ENCODE peak calls at places on chromosomes 6 and 20, in eight cellular contexts. One of them, this sample, is unnamed.

GRCh38 chr20:41453006-41453950 is 86.7 kb upstream of the EMILIN3 start:
- DNase-seq in Panc1: no peak
- DNase-seq in MCF 10A: no peak
- DNase-seq in mammary epithelial cell: no peak
- DNase-seq in neural crest cell: no peak
- DNase-seq in SK-N-SH: no peak
- DNase-seq in foreskin fibroblast: no peak
- DNase-seq in Peyer's patch: no peak
- DNase-seq in this sample: no peak

GRCh38 chr6:34795836-34796425 is 4.0 kb downstream of the BLTP3A start:
- DNase-seq in Panc1: no peak
- DNase-seq in MCF 10A: peak; percentile 20
- DNase-seq in mammary epithelial cell: no peak
- DNase-seq in neural crest cell: no peak
- DNase-seq in SK-N-SH: no peak
- DNase-seq in foreskin fibroblast: peak; percentile 20
- DNase-seq in Peyer's patch: no peak
- DNase-seq in this sample: no peak

GRCh38 chr20:46312075-46312944 is 4.0 kb upstream of the CDH22 start:
- DNase-seq in Panc1: no peak
- DNase-seq in MCF 10A: no peak
- DNase-seq in mammary epithelial cell: no peak
- DNase-seq in neural crest cell: peak; percentile 60
- DNase-seq in SK-N-SH: peak; percentile 87
- DNase-seq in foreskin fibroblast: no peak
- DNase-seq in Peyer's patch: no peak
- DNase-seq in this sample: no peak

GRCh38 chr20:5714261-5715041 is 35.8 kb upstream of the SHLD1 start:
- DNase-seq in Panc1: no peak
- DNase-seq in MCF 10A: no peak
- DNase-seq in mammary epithelial cell: peak; percentile 88
- DNase-seq in neural crest cell: no peak
- DNase-seq in SK-N-SH: no peak
- DNase-seq in foreskin fibroblast: no peak
- DNase-seq in Peyer's patch: peak; percentile 62
- DNase-seq in this sample: no peak

GRCh38 chr6:51398064-51398740 is 579.5 kb downstream of the TFAP2B start:
- DNase-seq in Panc1: peak; percentile 18
- DNase-seq in MCF 10A: peak; percentile 70
- DNase-seq in mammary epithelial cell: peak; percentile 43
- DNase-seq in neural crest cell: no peak
- DNase-seq in SK-N-SH: no peak
- DNase-seq in foreskin fibroblast: no peak
- DNase-seq in Peyer's patch: no peak
- DNase-seq in this sample: no peak

GRCh38 chr6:28209753-28210535 is 15.1 kb upstream of the ZSCAN9 start:
- DNase-seq in Panc1: no peak
- DNase-seq in MCF 10A: no peak
- DNase-seq in mammary epithelial cell: no peak
- DNase-seq in neural crest cell: no peak
- DNase-seq in SK-N-SH: no peak
- DNase-seq in foreskin fibroblast: no peak
- DNase-seq in Peyer's patch: no peak
- DNase-seq in this sample: no peak

GRCh38 chr6:135228486-135228885 is 47.4 kb downstream of the MYB start:
- DNase-seq in Panc1: no peak
- DNase-seq in MCF 10A: no peak
- DNase-seq in mammary epithelial cell: no peak
- DNase-seq in neural crest cell: no peak
- DNase-seq in SK-N-SH: no peak
- DNase-seq in foreskin fibroblast: no peak
- DNase-seq in Peyer's patch: no peak
- DNase-seq in this sample: no peak

GRCh38 chr6:131116321-131116720 is 18.9 kb upstream of the AKAP7 start:
- DNase-seq in Panc1: no peak
- DNase-seq in MCF 10A: no peak
- DNase-seq in mammary epithelial cell: no peak
- DNase-seq in neural crest cell: no peak
- DNase-seq in SK-N-SH: no peak
- DNase-seq in foreskin fibroblast: no peak
- DNase-seq in Peyer's patch: no peak
- DNase-seq in this sample: no peak

GRCh38 chr6:7143161-7143974 is 35.6 kb downstream of the RREB1 start:
- DNase-seq in Panc1: no peak
- DNase-seq in MCF 10A: no peak
- DNase-seq in mammary epithelial cell: no peak
- DNase-seq in neural crest cell: peak; percentile 35
- DNase-seq in SK-N-SH: no peak
- DNase-seq in foreskin fibroblast: no peak
- DNase-seq in Peyer's patch: no peak
- DNase-seq in this sample: no peak

GRCh38 chr6:119333707-119334295 is 15.8 kb downstream of the MAN1A1 start:
- DNase-seq in Panc1: no peak
- DNase-seq in MCF 10A: peak; percentile 44
- DNase-seq in mammary epithelial cell: peak; percentile 20
- DNase-seq in neural crest cell: no peak
- DNase-seq in SK-N-SH: peak; percentile 22
- DNase-seq in foreskin fibroblast: no peak
- DNase-seq in Peyer's patch: no peak
- DNase-seq in this sample: no peak

GRCh38 chr20:31664696-31665354 is 27.1 kb downstream of the COX4I2 start:
- DNase-seq in Panc1: no peak
- DNase-seq in MCF 10A: no peak
- DNase-seq in mammary epithelial cell: no peak
- DNase-seq in neural crest cell: no peak
- DNase-seq in SK-N-SH: no peak
- DNase-seq in foreskin fibroblast: no peak
- DNase-seq in Peyer's patch: no peak
- DNase-seq in this sample: no peak

GRCh38 chr6:88166493-88166900 is 350 bp upstream of the CNR1 start:
- DNase-seq in Panc1: no peak
- DNase-seq in MCF 10A: no peak
- DNase-seq in mammary epithelial cell: no peak
- DNase-seq in neural crest cell: peak; percentile 28
- DNase-seq in SK-N-SH: peak; percentile 73
- DNase-seq in foreskin fibroblast: no peak
- DNase-seq in Peyer's patch: peak; percentile 59
- DNase-seq in this sample: no peak

GRCh38 chr6:121733216-121733615 is 297.8 kb downstream of the GJA1 start:
- DNase-seq in Panc1: no peak
- DNase-seq in MCF 10A: no peak
- DNase-seq in mammary epithelial cell: no peak
- DNase-seq in neural crest cell: no peak
- DNase-seq in SK-N-SH: no peak
- DNase-seq in foreskin fibroblast: peak; percentile 8
- DNase-seq in Peyer's patch: no peak
- DNase-seq in this sample: no peak

DNA sequence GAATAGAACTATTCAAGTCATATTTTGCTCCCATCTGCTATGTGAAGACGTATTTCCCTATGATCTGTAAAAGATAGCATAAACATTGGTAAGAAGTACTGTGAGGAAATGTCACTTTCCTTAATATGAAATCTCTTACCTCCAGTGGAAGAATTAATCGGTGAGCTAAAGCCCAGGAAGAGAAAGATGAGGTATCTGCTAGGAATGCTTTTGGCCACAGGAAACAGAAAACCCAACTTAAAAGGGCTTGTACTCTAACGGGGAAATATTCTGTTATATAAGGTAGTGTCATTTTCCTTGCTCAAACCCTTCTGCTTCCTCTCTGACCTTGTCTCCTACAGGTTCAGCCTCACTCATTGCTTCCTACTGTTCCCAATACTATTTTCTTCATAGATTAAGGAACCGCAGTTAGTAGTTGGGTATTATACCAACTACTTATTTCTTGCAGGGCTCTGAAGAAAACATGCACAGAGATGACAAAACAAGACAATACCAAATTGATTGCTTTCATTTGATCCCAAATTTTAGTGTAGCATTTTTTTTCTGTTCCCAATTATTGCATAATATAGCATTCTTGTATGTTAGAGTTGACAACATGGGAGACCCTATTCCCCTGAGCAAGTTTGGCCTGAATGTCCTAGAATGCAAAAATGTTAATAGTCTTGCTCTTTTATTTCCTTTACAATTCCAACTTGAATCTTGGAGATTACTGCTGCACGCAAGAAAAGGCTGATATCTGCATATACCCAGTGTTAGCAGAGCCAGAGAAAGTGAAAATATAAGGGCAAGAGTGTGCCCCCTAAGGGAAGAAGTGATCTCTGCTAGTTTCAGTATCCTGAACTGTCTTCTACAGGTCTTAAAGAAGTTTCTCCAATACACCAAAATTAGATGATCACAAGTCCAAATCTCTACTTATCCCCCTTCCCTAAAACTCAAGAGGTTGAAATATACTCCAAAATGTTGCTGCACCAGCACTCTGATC is 65.3 kb downstream of the AFG1L start:
- DNase-seq in Panc1: no peak
- DNase-seq in MCF 10A: no peak
- DNase-seq in mammary epithelial cell: peak; percentile 4
- DNase-seq in neural crest cell: no peak
- DNase-seq in SK-N-SH: no peak
- DNase-seq in foreskin fibroblast: no peak
- DNase-seq in Peyer's patch: no peak
- DNase-seq in this sample: no peak
- TF ChIP-seq CTCF in Panc1: peak; percentile 32
- TF ChIP-seq CTCF in MCF 10A: no peak
- TF ChIP-seq CTCF in mammary epithelial cell: no peak
- TF ChIP-seq CTCF in neural crest cell: no peak
- TF ChIP-seq CTCF in SK-N-SH: peak; percentile 18
- TF ChIP-seq CTCF in foreskin fibroblast: peak; percentile 11
- TF ChIP-seq CTCF in Peyer's patch: no peak
- TF ChIP-seq CTCF in this sample: no peak

DNA sequence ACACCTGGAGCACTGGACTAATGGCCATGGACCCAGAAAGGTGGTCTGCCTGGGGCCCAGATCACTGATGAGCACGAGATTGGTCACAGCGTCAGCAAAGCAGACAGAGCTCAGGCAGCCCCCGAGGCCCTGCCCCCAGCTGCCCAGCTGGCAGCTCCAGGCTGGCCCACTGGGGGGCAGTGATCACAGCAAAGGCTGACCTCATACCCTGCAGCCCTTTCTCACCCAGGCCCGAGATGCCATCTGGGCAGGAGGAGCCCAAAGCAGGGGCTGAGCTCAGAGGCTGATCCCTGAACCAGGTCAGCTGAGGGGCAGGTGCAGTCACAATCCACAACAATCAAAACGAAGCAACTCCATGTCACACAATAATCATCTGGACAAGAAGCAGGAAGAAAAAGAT is 4.1 kb downstream of the MAP1LC3A start:
- DNase-seq in Panc1: no peak
- DNase-seq in MCF 10A: no peak
- DNase-seq in mammary epithelial cell: no peak
- DNase-seq in neural crest cell: no peak
- DNase-seq in SK-N-SH: peak; percentile 78
- DNase-seq in foreskin fibroblast: no peak
- DNase-seq in Peyer's patch: no peak
- DNase-seq in this sample: no peak
- TF ChIP-seq CTCF in Panc1: no peak
- TF ChIP-seq CTCF in MCF 10A: no peak
- TF ChIP-seq CTCF in mammary epithelial cell: peak; percentile 22
- TF ChIP-seq CTCF in neural crest cell: peak; percentile 59
- TF ChIP-seq CTCF in SK-N-SH: peak; percentile 57
- TF ChIP-seq CTCF in foreskin fibroblast: peak; percentile 33
- TF ChIP-seq CTCF in Peyer's patch: no peak
- TF ChIP-seq CTCF in this sample: peak; percentile 50

GRCh38 chr6:157982580-157983438 is 1.1 kb downstream of the SYNJ2 start:
- DNase-seq in Panc1: no peak
- DNase-seq in MCF 10A: peak; percentile 20
- DNase-seq in mammary epithelial cell: peak; percentile 43
- DNase-seq in neural crest cell: no peak
- DNase-seq in SK-N-SH: no peak
- DNase-seq in foreskin fibroblast: no peak
- DNase-seq in Peyer's patch: peak; percentile 33
- DNase-seq in this sample: no peak
- TF ChIP-seq CTCF in Panc1: peak; percentile 72
- TF ChIP-seq CTCF in MCF 10A: peak; percentile 15
- TF ChIP-seq CTCF in mammary epithelial cell: peak; percentile 46
- TF ChIP-seq CTCF in neural crest cell: peak; percentile 44
- TF ChIP-seq CTCF in SK-N-SH: peak; percentile 59
- TF ChIP-seq CTCF in foreskin fibroblast: peak; percentile 42
- TF ChIP-seq CTCF in Peyer's patch: no peak
- TF ChIP-seq CTCF in this sample: peak; percentile 70

GRCh38 chr20:49891486-49891885 is 23.8 kb downstream of the SPATA2 start:
- DNase-seq in Panc1: no peak
- DNase-seq in MCF 10A: no peak
- DNase-seq in mammary epithelial cell: no peak
- DNase-seq in neural crest cell: no peak
- DNase-seq in SK-N-SH: no peak
- DNase-seq in foreskin fibroblast: no peak
- DNase-seq in Peyer's patch: no peak
- DNase-seq in this sample: no peak

GRCh38 chr20:49890651-49891361 is 24.5 kb downstream of the SPATA2 start:
- DNase-seq in Panc1: no peak
- DNase-seq in MCF 10A: no peak
- DNase-seq in mammary epithelial cell: no peak
- DNase-seq in neural crest cell: no peak
- DNase-seq in SK-N-SH: peak; percentile 54
- DNase-seq in foreskin fibroblast: no peak
- DNase-seq in Peyer's patch: no peak
- DNase-seq in this sample: no peak

GRCh38 chr20:49888341-49889244 is 26.7 kb downstream of the SPATA2 start:
- DNase-seq in Panc1: peak; percentile 38
- DNase-seq in MCF 10A: peak; percentile 54
- DNase-seq in mammary epithelial cell: peak; percentile 19
- DNase-seq in neural crest cell: peak; percentile 81
- DNase-seq in SK-N-SH: peak; percentile 85
- DNase-seq in foreskin fibroblast: peak; percentile 54
- DNase-seq in Peyer's patch: peak; percentile 42
- DNase-seq in this sample: no peak

GRCh38 chr20:49889245-49889942 is 25.9 kb downstream of the SPATA2 start:
- DNase-seq in Panc1: no peak
- DNase-seq in MCF 10A: no peak
- DNase-seq in mammary epithelial cell: no peak
- DNase-seq in neural crest cell: no peak
- DNase-seq in SK-N-SH: no peak
- DNase-seq in foreskin fibroblast: no peak
- DNase-seq in Peyer's patch: no peak
- DNase-seq in this sample: no peak

DNA sequence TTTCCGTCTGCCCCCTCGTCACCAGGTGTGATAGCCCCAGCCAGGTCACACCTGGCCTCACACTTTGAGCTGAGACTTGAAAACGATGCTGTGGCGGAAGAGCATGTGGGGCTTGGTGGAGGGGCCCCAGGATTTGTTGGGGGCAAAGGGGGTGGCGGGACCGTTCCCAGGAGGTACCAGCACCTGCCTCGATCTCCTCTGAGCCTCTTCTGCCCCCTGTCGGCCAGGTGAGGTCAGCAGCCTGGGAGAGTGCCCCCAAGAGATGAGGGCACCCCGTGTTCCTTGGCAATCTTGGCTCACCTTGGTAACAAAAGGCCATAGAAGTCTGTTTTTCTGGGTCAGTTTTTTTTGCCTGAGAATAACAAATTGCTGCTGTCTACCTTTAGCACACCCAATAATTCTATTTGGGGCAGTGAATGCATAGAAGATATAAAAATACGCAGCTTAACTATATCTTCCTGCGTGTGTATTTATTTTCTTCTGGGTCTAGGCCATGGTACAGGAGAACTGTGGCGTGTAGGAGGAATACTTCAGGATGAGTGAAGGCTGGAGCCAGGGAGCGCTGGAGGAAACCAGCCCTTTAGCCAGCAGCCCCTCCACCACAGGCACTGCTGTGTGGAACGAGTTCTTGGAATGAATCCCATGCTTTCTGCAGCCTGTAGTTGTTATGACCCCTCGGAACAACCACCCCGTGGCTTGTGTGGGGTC is 25.2 kb downstream of the SPATA2 start:
- DNase-seq in Panc1: no peak
- DNase-seq in MCF 10A: no peak
- DNase-seq in mammary epithelial cell: no peak
- DNase-seq in neural crest cell: no peak
- DNase-seq in SK-N-SH: no peak
- DNase-seq in foreskin fibroblast: no peak
- DNase-seq in Peyer's patch: no peak
- DNase-seq in this sample: no peak
- TF ChIP-seq CTCF in Panc1: peak; percentile 77
- TF ChIP-seq CTCF in MCF 10A: peak; percentile 24
- TF ChIP-seq CTCF in mammary epithelial cell: peak; percentile 56
- TF ChIP-seq CTCF in neural crest cell: peak; percentile 46
- TF ChIP-seq CTCF in SK-N-SH: peak; percentile 15
- TF ChIP-seq CTCF in foreskin fibroblast: no peak
- TF ChIP-seq CTCF in Peyer's patch: no peak
- TF ChIP-seq CTCF in this sample: no peak